ENCODE peak calls at places on chromosomes 2 and 18, in five cellular contexts. A, Y, K, T and C are unnamed samples.
A peak's percentile ranks its signal among the peaks of the same experiment; 100 is the strongest.

GRCh38 chr2:187959821-187960220 is 331.9 kb upstream of the GULP1 start:
- DNase-seq in A (no peak), Y (no peak), K (no peak), T (no peak), C (no peak)

GRCh38 chr2:182715121-182715895 is 749 bp upstream of the DNAJC10 start:
- DNase-seq in A (no peak), Y (no peak), K (no peak), T (no peak), C (no peak)

GRCh38 chr2:19767876-19768275 is 133.9 kb downstream of the TTC32 start:
- DNase-seq in A (no peak), Y (no peak), K (no peak), T (no peak), C (no peak)

GRCh38 chr18:7466190-7466589 is 100.9 kb upstream of the PTPRM start:
- DNase-seq in A (no peak), Y (no peak), K (no peak), T (no peak), C (no peak)

GRCh38 chr2:73776869-73777519 is 2.9 kb downstream of the DUSP11 start:
- DNase-seq in A (no peak), Y (no peak), K (no peak), T (no peak), C (no peak)

GRCh38 chr2:24797644-24798043 is 4.4 kb downstream of the CENPO start:
- DNase-seq in A (no peak), Y (no peak), K (no peak), T (no peak), C (no peak)

GRCh38 chr2:117875786-117876185 is 61.3 kb downstream of the DDX18 start:
- DNase-seq in A (no peak), Y (no peak), K (no peak), T (no peak), C (no peak)

GRCh38 chr2:216650607-216651229 is 17.5 kb downstream of the IGFBP2 start:
- DNase-seq in A (no peak), Y (no peak), K (no peak), T (no peak), C (no peak)

GRCh38 chr2:74333175-74333574 is 10.0 kb downstream of the SLC4A5 start:
- DNase-seq in A (peak; percentile 77), Y (peak; percentile 32), K (no peak), T (peak; percentile 19), C (no peak)

GRCh38 chr2:166238176-166238575 is 110.4 kb upstream of the SCN1A start:
- DNase-seq in A (no peak), Y (no peak), K (no peak), T (no peak), C (no peak)

GRCh38 chr18:44723366-44723765 is 42.7 kb downstream of the SETBP1 start:
- DNase-seq in A (no peak), Y (no peak), K (no peak), T (no peak), C (no peak)

GRCh38 chr2:219057709-219058540 is 2.8 kb downstream of the IHH start:
- DNase-seq in A (peak; percentile 87), Y (peak; percentile 87), K (peak; percentile 53), T (peak; percentile 26), C (no peak)

GRCh38 chr18:36757081-36757480 is 71.7 kb downstream of the TPGS2 start:
- DNase-seq in A (peak; percentile 84), Y (no peak), K (no peak), T (peak; percentile 44), C (no peak)

DNA sequence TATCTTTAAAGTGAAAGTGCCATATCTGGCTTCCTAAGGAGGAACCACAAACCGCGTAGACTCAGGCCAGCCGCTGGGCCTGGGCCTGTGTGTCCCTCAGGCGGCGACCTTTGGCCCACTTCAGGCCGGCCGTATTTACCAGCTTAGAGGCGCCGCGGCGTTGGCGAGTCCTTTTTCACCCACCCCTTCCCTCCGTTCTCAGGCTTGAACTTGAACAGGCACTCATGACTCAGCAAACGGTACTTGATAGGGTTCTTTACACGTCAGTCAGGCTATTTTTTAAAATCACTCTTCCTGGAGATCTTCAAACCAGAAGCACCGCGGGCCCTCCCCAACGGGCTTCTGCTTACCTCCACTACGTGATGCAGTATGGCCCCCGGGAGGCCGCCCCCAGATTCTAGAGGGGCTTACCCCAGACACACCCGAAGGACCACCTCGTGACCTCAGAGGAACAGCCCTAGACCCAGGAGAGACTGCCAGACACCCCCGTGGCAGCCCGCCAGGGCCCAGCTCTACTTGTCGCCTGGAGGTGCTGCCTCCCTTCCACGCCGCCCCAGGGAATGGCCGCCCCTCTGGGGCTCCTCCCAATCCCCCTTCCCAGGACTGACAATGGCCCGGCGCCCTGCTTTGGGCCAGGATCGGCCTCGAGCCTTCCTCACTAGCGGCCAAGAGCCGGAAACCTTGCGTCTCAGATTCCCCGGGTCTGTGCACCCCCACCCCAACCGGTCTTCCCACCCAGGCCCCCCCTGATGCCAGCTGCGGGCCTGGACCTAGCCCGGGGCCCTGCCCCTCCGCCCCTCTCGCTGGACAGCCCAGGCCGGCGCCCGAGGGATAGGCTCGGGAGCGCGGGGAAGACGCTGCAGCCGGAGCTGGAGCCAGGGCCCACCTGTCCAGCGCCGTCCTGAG is 33.8 kb upstream of the IMPA2 start:
- DNase-seq in A (peak; percentile 94), Y (peak; percentile 96), K (peak; percentile 73), T (peak; percentile 90), C (peak; percentile 79)
- TF ChIP-seq POLR2AphosphoS5 in A (peak; percentile 23), Y (peak; percentile 89), K (no peak), T (no peak), C (peak; percentile 65)

DNA sequence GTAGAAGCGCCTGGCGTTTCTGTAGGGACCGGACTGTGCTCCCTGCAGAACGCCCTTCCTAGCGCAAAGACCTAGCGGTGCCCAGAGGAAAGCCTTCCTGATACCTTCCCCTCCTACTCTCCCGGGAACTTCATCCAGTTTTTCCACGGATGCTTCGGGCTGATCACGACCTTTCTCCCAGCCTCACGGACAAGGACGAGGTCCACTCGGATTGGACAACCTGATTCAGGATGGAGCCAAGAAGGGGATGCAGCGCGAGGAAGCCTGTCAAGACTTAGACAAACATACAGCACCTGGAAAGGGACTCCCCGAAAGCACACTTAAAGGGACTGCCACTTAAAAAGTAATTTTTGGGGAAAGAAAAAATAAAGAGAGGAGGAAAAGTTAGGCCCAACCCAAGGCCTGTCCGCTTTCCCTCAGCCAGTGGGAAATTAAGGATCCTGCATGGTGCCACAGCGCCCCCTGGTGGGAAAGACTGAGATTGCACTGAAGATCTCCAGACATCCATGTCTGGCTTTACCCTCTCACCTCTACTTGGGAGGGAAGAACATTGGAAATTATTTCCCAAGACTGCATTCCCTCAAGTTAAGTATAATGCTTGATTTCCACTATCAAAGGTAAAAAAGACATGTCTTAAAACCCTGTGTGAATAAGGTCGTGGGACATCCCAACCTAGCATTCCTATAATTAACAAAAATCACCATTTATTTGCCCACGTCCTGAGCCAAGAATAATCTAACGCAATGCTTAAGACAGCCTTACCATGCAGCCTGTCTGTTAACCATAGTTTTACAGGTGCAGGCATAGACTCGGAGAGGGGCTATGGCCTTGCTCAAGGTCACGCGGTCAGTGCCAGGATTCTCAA is 13.4 kb upstream of the COPS8 start:
- DNase-seq in A (peak; percentile 81), Y (peak; percentile 85), K (no peak), T (peak; percentile 19), C (peak; percentile 82)
- TF ChIP-seq POLR2AphosphoS5 in A (no peak), Y (no peak), K (no peak), T (no peak), C (no peak)

GRCh38 chr18:3653263-3653858 is 203.4 kb downstream of the TGIF1 start:
- DNase-seq in A (no peak), Y (no peak), K (no peak), T (no peak), C (no peak)
- TF ChIP-seq POLR2AphosphoS5 in A (no peak), Y (no peak), K (no peak), T (no peak), C (no peak)

DNA sequence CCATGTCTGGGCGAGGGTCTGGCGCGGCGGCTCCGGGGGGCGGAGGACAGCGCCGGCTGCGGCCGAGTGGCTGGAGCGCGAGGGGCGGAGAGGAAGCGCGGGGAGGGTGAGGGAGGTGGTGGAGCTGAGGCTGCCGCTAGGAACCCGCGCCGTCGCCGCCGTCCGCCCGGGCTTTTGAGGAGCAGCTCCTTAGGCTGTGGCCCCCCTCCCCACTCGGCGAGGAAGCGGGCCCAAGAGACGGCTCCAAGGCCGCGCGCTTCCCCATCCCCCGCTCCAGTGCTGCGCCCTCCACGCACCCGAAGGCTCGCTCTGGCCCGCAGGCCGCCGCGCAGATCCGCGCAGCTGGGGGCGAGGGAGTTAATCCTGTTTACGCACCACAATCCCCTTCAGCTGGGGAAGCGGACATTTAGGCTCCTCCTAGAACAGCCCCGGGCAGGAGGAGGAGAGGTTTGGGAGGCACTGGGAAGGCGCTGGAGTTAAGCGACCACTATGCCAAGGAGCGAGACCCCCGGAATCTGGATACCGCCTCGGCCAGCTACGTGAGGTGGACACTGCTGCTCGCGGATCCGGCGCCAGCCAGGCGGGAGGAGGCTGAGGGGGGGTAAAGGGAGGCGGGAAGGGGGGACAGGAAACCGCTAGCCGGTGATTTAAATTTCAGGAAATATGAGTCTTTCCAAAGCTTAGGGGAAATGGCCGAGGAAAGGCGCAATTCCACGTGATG is at the start of gene CNRIP1:
- DNase-seq in A (no peak), Y (peak; percentile 27), K (no peak), T (no peak), C (no peak)
- TF ChIP-seq POLR2AphosphoS5 in A (no peak), Y (peak; percentile 47), K (no peak), T (no peak), C (peak; percentile 80)

DNA sequence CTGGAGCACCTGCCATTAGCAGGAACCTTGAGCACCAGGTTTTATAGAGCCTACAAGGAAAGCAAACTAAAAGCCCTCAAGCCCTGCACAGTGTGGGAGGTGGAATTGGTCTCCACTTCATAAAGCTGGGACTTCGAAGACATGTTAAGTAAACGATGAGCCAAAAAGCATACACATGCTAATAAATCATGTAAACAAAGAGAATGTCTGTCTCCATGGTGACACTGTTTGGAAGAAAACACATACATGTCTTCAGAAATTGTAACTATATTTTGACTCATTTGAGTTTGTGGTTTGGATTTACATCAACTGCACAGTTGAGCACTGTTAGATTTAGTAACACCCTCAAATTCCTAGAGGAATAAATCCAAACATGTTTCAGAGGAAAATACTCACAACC is 978.5 kb upstream of the LRRTM1 start:
- DNase-seq in A (no peak), Y (no peak), K (no peak), T (no peak), C (no peak)
- TF ChIP-seq POLR2AphosphoS5 in A (no peak), Y (no peak), K (no peak), T (no peak), C (no peak)

GRCh38 chr2:217918220-217919024 is 84.4 kb downstream of the TNS1 start:
- DNase-seq in A (peak; percentile 68), Y (no peak), K (no peak), T (no peak), C (no peak)
- TF ChIP-seq POLR2AphosphoS5 in A (no peak), Y (peak; percentile 17), K (no peak), T (no peak), C (no peak)